ENCODE peak calls at places on chromosome 21, in four cellular contexts. L is psoas muscle, E is ovary, M is nephron progenitor cell. P is an unnamed sample.
A peak's percentile ranks its signal among the peaks of the same experiment; 100 is the strongest.

GRCh38 chr21:36709030-36709867 is 10.3 kb downstream of the SIM2 start:
- DNase-seq in L (no peak), E (no peak), M (no peak), P (no peak)

GRCh38 chr21:38787461-38788274 is 18.1 kb upstream of the ETS2 start:
- DNase-seq in L (no peak), E (no peak), M (peak; percentile 15), P (peak; percentile 64)

GRCh38 chr21:44773291-44773932 is 28.2 kb downstream of the UBE2G2 start:
- DNase-seq in L (no peak), E (no peak), M (peak; percentile 64), P (no peak)

GRCh38 chr21:19609611-19610010 is 1206.0 kb upstream of the TMPRSS15 start:
- DNase-seq in L (no peak), E (no peak), M (no peak), P (no peak)

GRCh38 chr21:17542371-17542992 is 29.6 kb downstream of the CXADR start:
- DNase-seq in L (no peak), E (no peak), M (no peak), P (no peak)

GRCh38 chr21:38679531-38679930 is 126.2 kb upstream of the ETS2 start:
- DNase-seq in L (no peak), E (no peak), M (no peak), P (no peak)

GRCh38 chr21:42360317-42360716 is 6.0 kb downstream of the TFF1 start:
- DNase-seq in L (no peak), E (no peak), M (no peak), P (no peak)

GRCh38 chr21:41580758-41581554 is 73.0 kb upstream of the TMPRSS2 start:
- DNase-seq in L (no peak), E (no peak), M (no peak), P (no peak)

GRCh38 chr21:35850029-35850428 is 210.3 kb downstream of the SETD4 start:
- DNase-seq in L (no peak), E (no peak), M (no peak), P (no peak)

GRCh38 chr21:36788116-36788515 is 89.2 kb downstream of the SIM2 start:
- DNase-seq in L (no peak), E (no peak), M (no peak), P (no peak)

GRCh38 chr21:42424848-42425602 is 21.3 kb downstream of the UBASH3A start:
- DNase-seq in L (no peak), E (no peak), M (no peak), P (no peak)

GRCh38 chr21:15841856-15842564 is 112.2 kb downstream of the USP25 start:
- DNase-seq in L (no peak), E (no peak), M (no peak), P (no peak)

GRCh38 chr21:35448876-35449599 is 399.9 kb upstream of the RUNX1 start:
- DNase-seq in L (no peak), E (no peak), M (no peak), P (no peak)

GRCh38 chr21:16409341-16409740 is 679.6 kb downstream of the USP25 start:
- DNase-seq in L (no peak), E (no peak), M (no peak), P (no peak)

GRCh38 chr21:16842716-16843115 is 670.1 kb upstream of the CXADR start:
- DNase-seq in L (no peak), E (no peak), M (no peak), P (no peak)

GRCh38 chr21:17466166-17466565 is 46.7 kb upstream of the CXADR start:
- DNase-seq in L (no peak), E (no peak), M (no peak), P (no peak)

GRCh38 chr21:41437754-41438153 is 11.7 kb downstream of the MX1 start:
- DNase-seq in L (no peak), E (no peak), M (no peak), P (no peak)

GRCh38 chr21:29477347-29477746 is 178.6 kb downstream of the BACH1 start:
- DNase-seq in L (no peak), E (no peak), M (no peak), P (no peak)

GRCh38 chr21:42161401-42161956 is 57.5 kb upstream of the ABCG1 start:
- DNase-seq in L (no peak), E (no peak), M (no peak), P (no peak)

GRCh38 chr21:41699311-41699710 is 67.5 kb downstream of the RIPK4 start:
- DNase-seq in L (no peak), E (no peak), M (no peak), P (no peak)

GRCh38 chr21:25079053-25079452 is 528.2 kb downstream of the MRPL39 start:
- DNase-seq in L (no peak), E (no peak), M (no peak), P (no peak)

GRCh38 chr21:44919111-44919912 is 1.4 kb downstream of the ITGB2 start:
- DNase-seq in L (peak; percentile 16), E (no peak), M (no peak), P (no peak)

GRCh38 chr21:37266515-37267221 is 466 bp downstream of the VPS26C start:
- DNase-seq in L (peak; percentile 44), E (peak; percentile 42), M (peak; percentile 63), P (peak; percentile 56)

GRCh38 chr21:41821081-41821755 is 54.4 kb upstream of the RIPK4 start:
- DNase-seq in L (no peak), E (no peak), M (no peak), P (no peak)

GRCh38 chr21:45104560-45104959 is 30.2 kb downstream of the ADARB1 start:
- DNase-seq in L (no peak), E (no peak), M (no peak), P (no peak)

GRCh38 chr21:35252831-35253230 is 203.7 kb upstream of the RUNX1 start:
- DNase-seq in L (no peak), E (no peak), M (no peak), P (no peak)

GRCh38 chr21:41387042-41387819 is 25.4 kb downstream of the MX2 start:
- DNase-seq in L (no peak), E (no peak), M (no peak), P (no peak)

DNA sequence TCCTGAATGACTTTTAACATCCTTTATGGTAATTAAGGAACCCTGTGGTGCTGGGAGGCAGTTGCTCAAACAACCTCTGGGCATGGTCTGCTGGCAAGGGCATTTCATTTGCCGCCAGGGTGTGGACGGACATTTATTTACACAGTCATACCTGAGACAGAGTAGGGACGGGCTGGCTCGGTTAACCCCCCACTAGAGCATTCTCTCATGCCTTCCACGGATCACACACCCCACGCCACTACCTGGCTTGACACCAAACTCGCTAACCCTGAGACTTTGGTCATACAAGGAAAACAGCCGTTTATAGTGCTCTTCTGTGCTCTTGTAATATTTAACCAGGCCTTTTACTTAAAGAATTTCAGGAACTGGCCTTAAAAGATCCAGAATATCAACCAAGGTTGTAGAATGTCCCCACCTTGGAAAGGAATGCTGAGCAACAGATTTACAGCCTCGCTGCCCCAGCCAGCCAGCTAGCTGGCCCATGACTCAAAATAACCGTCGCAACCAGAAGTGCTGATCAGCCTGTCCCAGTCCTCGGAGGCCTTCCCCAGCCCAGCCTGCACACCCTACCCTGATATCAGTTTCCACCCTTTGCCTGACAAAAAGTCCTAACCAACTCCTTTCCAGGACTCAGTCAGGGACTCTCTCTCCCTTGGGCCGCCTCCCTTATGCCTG is 6.5 kb upstream of the PDXK start:
- DNase-seq in L (no peak), E (no peak), M (no peak), P (no peak)
- TF ChIP-seq CTCF in L (no peak), E (no peak), M (no peak), P (no peak)

DNA sequence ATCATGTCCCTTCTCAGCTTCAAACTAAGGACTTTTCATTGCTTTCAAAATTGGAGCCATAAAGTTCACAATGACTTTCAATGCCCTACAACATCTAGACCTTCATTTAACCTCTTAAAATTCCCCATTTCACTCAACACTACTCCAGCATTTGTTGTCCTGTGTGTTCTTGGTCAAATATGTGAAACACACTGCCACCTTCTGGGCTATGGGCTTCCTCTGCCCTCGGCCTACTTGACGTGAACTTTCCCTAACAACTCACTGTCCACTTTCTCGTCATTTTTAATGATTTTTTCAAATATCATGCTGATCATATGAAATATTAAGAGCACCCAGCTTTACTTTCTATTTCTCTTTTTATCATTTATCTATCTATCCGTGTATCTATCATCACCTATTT is 2018.4 kb downstream of the NCAM2 start:
- DNase-seq in L (no peak), E (no peak), M (peak; percentile 11), P (no peak)
- TF ChIP-seq CTCF in L (no peak), E (no peak), M (peak; percentile 40), P (peak; percentile 60)

GRCh38 chr21:43608225-43608624 is 51.1 kb downstream of the HSF2BP start:
- DNase-seq in L (no peak), E (no peak), M (no peak), P (no peak)

GRCh38 chr21:43609501-43610340 is 49.6 kb downstream of the HSF2BP start:
- DNase-seq in L (no peak), E (no peak), M (no peak), P (no peak)

GRCh38 chr21:43613755-43614638 is 45.3 kb downstream of the HSF2BP start:
- DNase-seq in L (no peak), E (no peak), M (no peak), P (no peak)

GRCh38 chr21:43608664-43609063 is 50.6 kb downstream of the HSF2BP start:
- DNase-seq in L (no peak), E (no peak), M (no peak), P (no peak)

GRCh38 chr21:43611598-43612369 is 47.5 kb downstream of the HSF2BP start:
- DNase-seq in L (peak; percentile 71), E (peak; percentile 81), M (peak; percentile 70), P (peak; percentile 44)
- TF ChIP-seq CTCF in L (peak; percentile 64), E (peak; percentile 60), M (peak; percentile 63), P (peak; percentile 80)

GRCh38 chr21:40204956-40205355 is 337.7 kb downstream of the PCP4 start:
- DNase-seq in L (no peak), E (no peak), M (no peak), P (no peak)

GRCh38 chr21:40208960-40209359 is 341.7 kb downstream of the PCP4 start:
- DNase-seq in L (no peak), E (no peak), M (no peak), P (no peak)

GRCh38 chr21:40210251-40210650 is 343.0 kb downstream of the PCP4 start:
- DNase-seq in L (no peak), E (no peak), M (no peak), P (no peak)

GRCh38 chr21:40208206-40208950 is 341.1 kb downstream of the PCP4 start:
- DNase-seq in L (no peak), E (no peak), M (no peak), P (no peak)
- TF ChIP-seq CTCF in L (no peak), E (no peak), M (no peak), P (no peak)

GRCh38 chr21:46314441-46315020 is 9.1 kb downstream of the C21orf58 start:
- DNase-seq in L (no peak), E (no peak), M (no peak), P (no peak)
- TF ChIP-seq CTCF in L (no peak), E (no peak), M (no peak), P (no peak)

GRCh38 chr21:32562426-32562825 is 22.9 kb downstream of the TCP10L start:
- DNase-seq in L (no peak), E (peak; percentile 73), M (no peak), P (no peak)
- TF ChIP-seq CTCF in L (peak; percentile 28), E (peak; percentile 55), M (peak; percentile 15), P (peak; percentile 25)

GRCh38 chr21:46325073-46325912 is 1.3 kb downstream of the PCNT start:
- DNase-seq in L (peak; percentile 35), E (peak; percentile 46), M (peak; percentile 63), P (peak; percentile 30)
- TF ChIP-seq CTCF in L (peak; percentile 21), E (no peak), M (no peak), P (no peak)

P was measured in progenitor cell of endocrine pancreas.